ENCODE peak calls at places on chromosome 16, in four cellular contexts. N is transverse colon, A is K562, I is endothelial cell of umbilical vein. H is an unnamed sample.

GRCh38 chr16:78421244-78421661 is 321.8 kb downstream of the WWOX start:
- DNase-seq in I (no peak), A (no peak), N (no peak), H (no peak)

GRCh38 chr16:57226701-57227621 is 18.1 kb upstream of the ARL2BP start:
- DNase-seq in I (no peak), A (no peak), N (no peak), H (no peak)

GRCh38 chr16:26666486-26666885 is 400.2 kb upstream of the C16orf82 start:
- DNase-seq in N (no peak), I (no peak), A (no peak), H (no peak)

GRCh38 chr16:56426585-56426984 is 1.2 kb upstream of the AMFR start:
- DNase-seq in I (no peak), N (no peak), A (no peak), H (no peak)

GRCh38 chr16:19804538-19805323 is 79.9 kb downstream of the GPRC5B start:
- DNase-seq in N (peak), A (no peak), I (peak), H (no peak)

GRCh38 chr16:87363771-87364476 is 19.7 kb downstream of the FBXO31 start:
- DNase-seq in I (peak), A (no peak), N (peak), H (no peak)

GRCh38 chr16:3578610-3579551 is 1.7 kb upstream of the NLRC3 start:
- DNase-seq in N (peak), I (no peak), A (peak), H (no peak)

GRCh38 chr16:30053376-30054015 is 12.1 kb upstream of the ALDOA start:
- DNase-seq in I (peak), A (no peak), N (no peak), H (peak)

GRCh38 chr16:89039756-89040155 is 53.9 kb upstream of the ACSF3 start:
- DNase-seq in I (no peak), A (no peak), N (no peak), H (no peak)

GRCh38 chr16:82263456-82264159 is 93.6 kb upstream of the MPHOSPH6 start:
- DNase-seq in I (peak), A (peak), N (peak), H (no peak)

GRCh38 chr16:61897657-61898056 is 138.6 kb downstream of the CDH8 start:
- DNase-seq in A (no peak), N (no peak), I (no peak), H (no peak)

GRCh38 chr16:88649924-88650748 is 717 bp downstream of the CYBA start:
- DNase-seq in A (peak), I (no peak), N (peak), H (no peak)

GRCh38 chr16:75053791-75054555 is 55.1 kb downstream of the ZNRF1 start:
- DNase-seq in A (peak), I (peak), N (peak), H (no peak)

GRCh38 chr16:4140652-4141051 is 24.4 kb upstream of the ADCY9 start:
- DNase-seq in N (no peak), A (no peak), I (peak), H (no peak)

GRCh38 chr16:23877107-23878070 is 41.6 kb downstream of the PRKCB start:
- DNase-seq in N (no peak), A (no peak), I (no peak), H (no peak)

GRCh38 chr16:798666-799065 is 1.9 kb downstream of the GNG13 start:
- DNase-seq in N (no peak), I (no peak), A (no peak), H (no peak)

GRCh38 chr16:77193377-77193776 is 2.4 kb downstream of the MON1B start:
- DNase-seq in A (no peak), N (no peak), I (no peak), H (no peak)

GRCh38 chr16:17194190-17194780 is 276.5 kb downstream of the XYLT1 start:
- DNase-seq in A (peak), N (peak), I (no peak), H (no peak)

GRCh38 chr16:20849587-20850390 is 43.5 kb downstream of the REXO5 start:
- DNase-seq in A (peak), I (peak), N (peak), H (peak)

GRCh38 chr16:57970971-57971370 is at the start of gene CNGB1:
- DNase-seq in N (no peak), I (no peak), A (no peak), H (no peak)

GRCh38 chr16:4309833-4310266 is 6.0 kb upstream of the GLIS2 start:
- DNase-seq in N (peak), I (peak), A (no peak), H (no peak)

GRCh38 chr16:80122155-80122554 is 418.6 kb upstream of the DYNLRB2 start:
- DNase-seq in N (peak), A (no peak), I (no peak), H (no peak)

GRCh38 chr16:50944431-50944830 is 202.5 kb downstream of the CYLD start:
- DNase-seq in N (no peak), I (no peak), A (no peak), H (no peak)

GRCh38 chr16:14562691-14563491 is 67.2 kb downstream of the PARN start:
- DNase-seq in N (peak), A (no peak), I (no peak), H (no peak)

GRCh38 chr16:87070657-87071056 is 246.5 kb downstream of the C16orf95 start:
- DNase-seq in I (no peak), A (no peak), N (no peak), H (no peak)

DNA sequence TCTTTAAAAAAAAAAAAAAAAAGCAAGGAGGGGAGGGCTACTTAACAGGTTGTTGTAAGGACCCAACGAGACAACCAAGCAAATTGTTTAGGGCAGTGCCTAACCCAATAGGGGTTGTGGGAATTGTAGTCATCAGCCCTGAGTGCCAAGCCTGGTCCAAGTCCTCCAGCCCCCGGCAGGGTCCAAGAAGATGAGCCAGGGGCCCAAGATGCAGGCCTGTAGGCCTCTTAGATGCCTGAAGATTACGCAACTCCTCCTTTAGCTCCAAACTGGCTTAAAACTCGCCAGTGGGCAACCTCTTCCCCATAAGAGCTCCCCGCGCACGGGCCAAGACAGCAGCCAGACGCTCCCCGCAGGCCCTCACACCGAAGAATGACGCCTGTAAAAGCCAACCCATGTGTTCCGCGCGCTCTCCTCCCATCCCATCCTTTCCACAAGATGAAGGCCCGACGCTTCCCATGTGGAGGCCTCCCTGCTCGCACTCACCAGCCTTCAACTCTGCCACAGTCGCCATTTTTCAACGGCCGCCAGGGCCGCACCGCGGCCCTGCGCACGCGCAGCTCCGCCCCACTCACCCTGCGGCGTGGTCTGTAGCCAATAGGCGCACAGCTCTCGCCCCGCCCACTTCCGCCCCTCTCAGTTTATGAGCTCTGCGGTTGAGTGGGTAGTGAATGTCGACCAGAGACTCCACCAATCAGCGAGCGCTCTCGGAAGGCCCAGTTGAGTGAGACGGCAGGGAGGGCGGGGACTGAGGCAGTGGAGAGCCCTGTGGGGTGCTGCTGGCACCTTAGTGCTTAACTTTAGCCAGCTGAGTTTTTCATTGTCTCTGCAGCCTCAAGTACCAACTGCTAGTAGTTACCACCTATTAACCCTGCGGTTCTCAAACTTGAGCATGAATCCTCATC is at the start of gene CEP20:
- DNase-seq in A (peak), N (peak), I (peak), H (peak)
- TF ChIP-seq POLR2AphosphoS5 in A (peak), N (peak), I (peak), H (peak)

GRCh38 chr16:70254095-70254964 is 2.6 kb upstream of the EXOSC6 start:
- DNase-seq in I (no peak), A (no peak), N (no peak), H (no peak)

GRCh38 chr16:70250748-70251650 is 741 bp downstream of the EXOSC6 start:
- DNase-seq in N (peak), I (peak), A (no peak), H (no peak)

GRCh38 chr16:70252355-70252988 is 732 bp upstream of the EXOSC6 start:
- DNase-seq in I (no peak), N (no peak), A (peak), H (no peak)

GRCh38 chr16:70253291-70254094 is 1.8 kb upstream of the EXOSC6 start:
- DNase-seq in A (peak), N (peak), I (peak), H (no peak)

GRCh38 chr16:70251651-70252354 is at the start of gene EXOSC6:
- DNase-seq in A (peak), N (peak), I (peak), H (peak)
- H3K4me3 ChIP-seq in A (peak), N (peak), I (peak), H (peak)

GRCh38 chr16:2428051-2428786 is 1.0 kb upstream of the CCNF start:
- DNase-seq in A (peak), N (peak), I (no peak), H (no peak)

GRCh38 chr16:2429771-2430663 is 770 bp downstream of the CCNF start:
- DNase-seq in A (no peak), I (peak), N (no peak), H (no peak)

GRCh38 chr16:2427526-2427925 is 1.7 kb upstream of the CCNF start:
- DNase-seq in I (no peak), N (no peak), A (no peak), H (no peak)

GRCh38 chr16:2428787-2429036 is 535 bp upstream of the CCNF start:
- DNase-seq in I (no peak), N (no peak), A (no peak), H (no peak)

DNA sequence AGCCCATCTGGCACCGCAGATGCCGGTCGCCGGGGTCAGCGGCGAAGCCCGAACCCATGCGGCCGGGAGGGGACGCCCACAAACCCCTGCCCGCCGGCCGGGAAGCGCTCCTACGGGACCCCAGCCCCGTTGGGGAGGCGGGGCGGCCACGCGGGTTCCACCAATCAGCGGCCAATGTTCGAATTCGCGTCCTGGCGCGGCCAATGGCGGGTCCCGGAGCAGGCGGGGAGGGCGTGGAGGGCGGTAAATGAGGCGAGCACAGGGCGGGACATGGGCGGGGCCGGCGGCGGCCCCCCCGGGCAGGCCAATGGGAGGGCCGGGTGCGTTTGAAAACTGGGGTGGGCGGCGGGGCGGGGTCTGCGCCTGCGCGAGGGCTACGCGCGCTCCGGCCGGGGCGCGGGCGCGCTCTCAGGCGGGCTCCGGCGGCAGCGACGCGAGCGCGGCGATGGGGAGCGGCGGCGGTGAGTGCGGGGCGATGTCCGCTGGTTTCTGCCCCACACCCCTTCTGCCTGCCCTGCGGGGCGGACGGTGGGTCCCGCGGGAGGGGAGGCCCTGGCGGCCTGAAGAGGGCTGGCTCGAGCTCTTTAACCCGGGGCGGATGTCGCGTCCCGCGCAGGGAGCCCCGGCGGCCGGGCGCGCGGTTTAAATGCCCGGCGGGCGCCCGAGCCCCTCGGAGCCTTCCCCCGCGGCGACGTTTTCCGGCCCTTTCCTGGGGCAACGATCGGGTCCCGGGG is at the start of gene CCNF:
- DNase-seq in I (peak), N (peak), A (peak), H (peak)
- TF ChIP-seq POLR2AphosphoS5 in I (peak), N (peak), A (peak), H (peak)

GRCh38 chr16:52731219-52731875 is 184.4 kb upstream of the TOX3 start:
- DNase-seq in A (no peak), N (no peak), I (no peak), H (no peak)

GRCh38 chr16:52725043-52725442 is 178.1 kb upstream of the TOX3 start:
- DNase-seq in A (no peak), I (no peak), N (no peak), H (no peak)

GRCh38 chr16:52725461-52725860 is 178.5 kb upstream of the TOX3 start:
- DNase-seq in N (no peak), I (no peak), A (no peak), H (no peak)

GRCh38 chr16:52729731-52730130 is 182.8 kb upstream of the TOX3 start:
- DNase-seq in N (no peak), A (no peak), I (no peak), H (no peak)

GRCh38 chr16:52727878-52728277 is 180.9 kb upstream of the TOX3 start:
- DNase-seq in I (no peak), N (no peak), A (no peak), H (no peak)
- H3K4me3 ChIP-seq in I (no peak), N (no peak), A (no peak), H (no peak)

GRCh38 chr16:84528317-84528716 is 23.9 kb upstream of the MEAK7 start:
- DNase-seq in N (no peak), I (no peak), A (no peak), H (no peak)

GRCh38 chr16:84529607-84530006 is 25.1 kb upstream of the MEAK7 start:
- DNase-seq in I (no peak), N (no peak), A (no peak), H (no peak)

GRCh38 chr16:84527486-84528269 is 23.2 kb upstream of the MEAK7 start:
- DNase-seq in N (no peak), A (no peak), I (no peak), H (no peak)

GRCh38 chr16:84524346-84524920 is 20.0 kb upstream of the MEAK7 start:
- DNase-seq in N (no peak), A (no peak), I (no peak), H (no peak)

DNA sequence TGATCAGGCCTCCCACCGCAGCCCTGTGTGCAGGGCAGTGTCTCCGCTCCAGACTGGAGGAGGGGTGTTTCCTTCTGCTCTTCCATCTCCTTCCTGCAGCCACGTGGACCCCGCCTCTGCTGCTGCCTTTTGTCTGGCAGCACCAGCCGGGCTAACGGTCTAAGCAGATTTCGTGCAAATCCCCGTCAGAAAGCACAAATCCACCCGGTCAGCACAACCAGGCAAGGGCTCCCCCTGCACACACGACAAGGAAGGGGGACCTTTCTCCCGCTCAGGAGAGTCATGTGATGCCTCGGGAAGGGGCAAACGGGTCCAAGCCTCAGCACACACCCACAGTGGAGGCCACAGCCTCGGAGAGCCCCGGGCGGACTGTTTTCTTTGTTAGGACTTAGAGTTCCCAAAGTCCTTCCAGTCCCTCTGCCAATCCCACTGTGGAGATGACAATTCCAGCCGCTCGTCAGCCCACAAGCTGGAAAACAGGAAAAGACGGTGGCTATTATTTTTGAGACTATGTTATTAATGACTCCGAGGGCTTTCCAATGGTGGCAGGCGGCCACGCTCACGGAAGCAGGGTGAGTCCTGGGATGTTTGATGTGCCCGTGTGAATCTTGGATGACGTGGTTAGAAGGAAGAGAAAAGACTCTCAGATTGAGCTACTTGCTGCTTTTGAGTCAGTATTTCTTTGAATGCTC is 22.5 kb upstream of the MEAK7 start:
- DNase-seq in I (peak), A (no peak), N (no peak), H (no peak)
- TF ChIP-seq POLR2AphosphoS5 in I (no peak), A (no peak), N (no peak), H (no peak)

GRCh38 chr16:67546761-67547422 is 15.4 kb upstream of the CTCF start:
- DNase-seq in N (peak), A (peak), I (peak), H (no peak)
- H3K4me3 ChIP-seq in N (no peak), A (no peak), I (no peak), H (no peak)

DNA sequence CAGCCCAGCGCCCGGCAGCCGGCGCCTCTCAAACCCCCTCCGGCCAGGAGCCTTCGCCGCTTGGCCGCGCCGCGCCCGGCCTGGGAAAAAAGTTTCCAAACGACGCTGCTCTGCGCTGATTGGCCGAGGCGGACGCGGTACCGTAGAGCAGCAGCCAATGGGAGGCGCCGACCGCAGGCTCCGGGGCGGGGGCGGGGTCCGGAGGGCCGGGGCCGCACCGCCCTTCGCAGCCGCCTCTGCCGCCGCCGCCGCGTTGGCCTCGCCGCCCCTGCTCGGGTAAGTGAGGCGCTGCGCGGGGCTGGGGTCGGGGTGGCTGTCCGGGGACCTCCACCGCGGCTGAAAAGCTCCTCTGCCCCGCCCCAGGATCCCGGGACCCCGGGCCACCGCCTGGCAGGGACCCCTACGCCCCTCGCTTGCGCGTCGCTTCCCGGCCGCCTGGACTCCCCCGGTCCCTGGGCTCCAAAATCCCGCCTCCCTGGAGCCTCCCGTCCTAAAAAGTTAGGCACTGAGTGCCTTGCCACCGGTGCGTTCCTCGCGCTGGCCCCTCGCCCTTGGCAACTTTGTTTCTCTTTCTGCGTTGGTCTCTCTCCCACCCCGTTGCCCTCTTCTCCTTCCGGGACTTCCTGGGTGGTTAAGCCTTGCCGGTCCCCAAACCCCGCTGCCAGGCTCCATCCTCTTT is at the start of gene NDE1:
- DNase-seq in I (peak), A (peak), N (peak), H (peak)
- TF ChIP-seq POLR2AphosphoS5 in I (peak), A (peak), N (no peak), H (peak)

DNA sequence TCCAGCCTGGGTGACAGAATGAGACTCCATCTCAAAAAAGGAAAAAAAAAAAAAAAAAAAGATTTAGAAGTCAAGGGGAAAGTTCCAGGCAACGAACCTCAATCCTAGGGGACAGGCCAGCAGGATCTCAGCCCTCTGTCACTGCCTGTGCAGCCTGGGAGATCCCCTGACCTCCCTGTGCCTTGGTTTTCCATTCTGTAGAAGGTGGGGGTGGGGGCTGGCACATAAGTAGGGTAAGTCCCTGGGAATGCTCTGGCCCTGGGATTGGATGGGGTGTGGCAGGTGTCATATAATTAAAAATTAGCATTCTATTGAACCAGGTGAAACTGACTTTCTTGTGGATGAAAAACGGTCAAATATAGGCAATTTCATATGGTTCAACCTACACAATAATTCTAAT is 90.5 kb downstream of the C16orf78 start:
- DNase-seq in I (no peak), A (no peak), N (no peak), H (no peak)
- H3K4me3 ChIP-seq in I (no peak), A (no peak), N (no peak), H (no peak)

GRCh38 chr16:85234310-85235235 is 122.3 kb upstream of the CIBAR2 start:
- DNase-seq in I (peak), N (peak), A (peak), H (no peak)
- TF ChIP-seq POLR2AphosphoS5 in I (no peak), N (peak), A (no peak), H (no peak)

H was measured in SK-N-MC.